ENCODE peak calls at places on chromosome 9, in eight cellular contexts. G is GM23338; Q is GM23248; A is cardiac muscle cell; P is naive thymus-derived CD4-positive, alpha-beta T cell; Y is tibial artery; B is CD4-positive, alpha-beta memory T cell; M is heart right ventricle. K is an unnamed sample.

GRCh38 chr9:132125944-132126720 is 35.7 kb upstream of the NTNG2 start:
- DNase-seq in P (no peak), M (no peak), G (no peak), Q (no peak), B (no peak), Y (no peak), A (no peak), K (no peak)

GRCh38 chr9:124242331-124243194 is 15.2 kb upstream of the NEK6 start:
- DNase-seq in Y (peak; percentile 64), A (peak; percentile 68), M (peak; percentile 55), P (no peak), Q (peak; percentile 74), B (no peak), G (peak; percentile 79), K (no peak)

GRCh38 chr9:109923826-109924225 is 143.8 kb downstream of the PALM2AKAP2 start:
- DNase-seq in M (no peak), B (no peak), Q (no peak), A (no peak), Y (no peak), P (no peak), G (no peak), K (no peak)

GRCh38 chr9:106287108-106287631 is 575.8 kb upstream of the ZNF462 start:
- DNase-seq in Q (no peak), A (peak; percentile 18), G (no peak), Y (no peak), P (no peak), M (no peak), B (no peak), K (no peak)

GRCh38 chr9:112921549-112921948 is 30.9 kb upstream of the SLC46A2 start:
- DNase-seq in B (no peak), M (no peak), P (no peak), A (peak; percentile 72), Q (peak; percentile 78), G (peak; percentile 69), Y (no peak), K (no peak)

GRCh38 chr9:95003694-95004451 is 277.4 kb downstream of the AOPEP start:
- DNase-seq in Q (peak; percentile 83), Y (peak; percentile 85), A (peak; percentile 61), G (peak; percentile 68), M (peak; percentile 69), B (peak; percentile 6), P (no peak), K (peak; percentile 56)

GRCh38 chr9:69178583-69179011 is 4.5 kb downstream of the TJP2 start:
- DNase-seq in P (no peak), G (no peak), B (peak; percentile 25), A (no peak), Y (no peak), Q (no peak), M (no peak), K (no peak)

GRCh38 chr9:27412081-27412480 is 112.0 kb upstream of the IFNK start:
- DNase-seq in B (no peak), M (no peak), Q (no peak), P (no peak), Y (no peak), A (no peak), G (no peak), K (no peak)

GRCh38 chr9:98081477-98082219 is 25.1 kb downstream of the NANS start:
- DNase-seq in G (no peak), Y (peak; percentile 60), M (no peak), Q (peak; percentile 80), A (no peak), P (no peak), B (no peak), K (no peak)

GRCh38 chr9:125513634-125514413 is 193.2 kb downstream of the MAPKAP1 start:
- DNase-seq in Q (peak; percentile 78), A (peak; percentile 68), Y (no peak), G (no peak), P (no peak), B (no peak), M (peak; percentile 19), K (peak; percentile 45)

GRCh38 chr9:75960561-75960960 is 70.1 kb downstream of the PCSK5 start:
- DNase-seq in M (no peak), P (no peak), G (no peak), A (no peak), B (no peak), Y (no peak), Q (no peak), K (no peak)

GRCh38 chr9:800561-800960 is 40.9 kb upstream of the DMRT1 start:
- DNase-seq in M (no peak), P (no peak), Q (no peak), A (peak; percentile 5), B (no peak), Y (no peak), G (no peak), K (no peak)

GRCh38 chr9:131624636-131625241 is 79.4 kb downstream of the PRRT1B start:
- DNase-seq in M (peak; percentile 63), Q (peak; percentile 38), P (no peak), A (no peak), G (no peak), B (no peak), Y (no peak), K (no peak)

GRCh38 chr9:106941901-106942300 is 78.9 kb downstream of the ZNF462 start:
- DNase-seq in Q (peak; percentile 9), Y (no peak), A (no peak), B (no peak), M (no peak), G (no peak), P (no peak), K (no peak)

GRCh38 chr9:126532019-126532462 is 81.7 kb upstream of the LMX1B start:
- DNase-seq in Q (no peak), M (peak; percentile 46), A (peak; percentile 54), G (no peak), Y (no peak), P (no peak), B (no peak), K (no peak)

GRCh38 chr9:121824651-121825480 is 173.4 kb downstream of the DAB2IP start:
- DNase-seq in Y (no peak), Q (peak; percentile 14), B (no peak), G (peak; percentile 48), M (no peak), P (no peak), A (peak; percentile 13), K (no peak)

GRCh38 chr9:90894956-90895687 is 93.5 kb downstream of the SYK start:
- DNase-seq in A (no peak), G (peak; percentile 49), Q (peak; percentile 38), M (no peak), Y (no peak), P (no peak), B (no peak), K (no peak)

DNA sequence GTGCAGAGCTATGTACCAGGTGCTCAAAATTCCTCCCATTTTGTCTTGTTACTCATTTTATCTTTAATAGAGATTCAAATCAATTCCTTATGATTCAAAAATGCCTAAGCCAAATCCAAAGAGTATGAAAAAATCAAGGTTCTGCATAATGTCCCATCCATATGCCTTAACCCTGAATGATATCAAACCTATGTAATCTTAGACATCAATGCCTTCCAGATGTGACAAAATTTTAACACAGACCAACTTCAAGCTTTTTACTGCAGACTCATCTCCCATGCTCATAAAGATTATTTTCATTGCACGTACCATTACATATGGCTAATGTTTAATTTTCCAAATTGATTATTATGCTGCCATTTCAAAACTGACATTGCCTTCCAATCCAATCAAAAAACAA is 122.4 kb downstream of the NFIB start:
- DNase-seq in Q (no peak), Y (no peak), B (no peak), P (no peak), G (no peak), M (no peak), A (no peak), K (no peak)
- H3K4me1 ChIP-seq in Q (no peaks in the 10 kb centered on the region), Y (no peaks in the 10 kb centered on the region), B (no peaks in the 10 kb centered on the region), P (no peaks in the 10 kb centered on the region), G (peaks cover 9% of the 10 kb centered on the region), M (peaks cover 55% of the 10 kb centered on the region), A (peaks cover 5% of the 10 kb centered on the region), K (no peaks in the 10 kb centered on the region)

GRCh38 chr9:22159590-22159989 is 150.5 kb upstream of the CDKN2B start:
- DNase-seq in A (no peak), Y (no peak), P (no peak), G (no peak), B (no peak), M (no peak), Q (no peak), K (no peak)
- H3K4me3 ChIP-seq in A (no peak overlapping the region), Y (no peak overlapping the region), P (no peak overlapping the region), G (no peak overlapping the region), B (no peak overlapping the region), M (no peak overlapping the region), Q (no peak overlapping the region), K (no peak overlapping the region)

DNA sequence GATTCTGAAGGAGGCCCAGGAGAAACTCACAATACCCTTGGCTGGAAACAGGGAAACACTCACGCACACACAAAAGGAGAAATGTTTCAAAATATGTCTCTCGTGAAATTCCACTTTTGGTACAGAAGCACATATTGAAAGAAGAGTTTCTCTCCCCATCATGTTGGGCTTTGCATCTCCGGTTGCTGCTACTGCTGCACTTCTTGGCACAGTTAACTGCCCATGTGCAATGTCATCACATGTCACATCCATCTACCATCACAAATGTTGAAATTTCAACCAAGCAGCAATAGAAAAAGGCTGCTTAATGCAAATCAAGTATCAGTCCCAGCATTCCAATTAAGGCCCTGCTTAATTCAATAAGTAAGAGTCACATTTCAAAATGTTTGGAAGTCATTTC is 72.1 kb downstream of the ABCA1 start:
- DNase-seq in P (no peak), Y (no peak), A (no peak), B (no peak), G (no peak), Q (no peak), M (no peak), K (no peak)
- H3K36me3 ChIP-seq in P (no peaks in the 10 kb centered on the region), Y (peaks cover 18% of the 10 kb centered on the region), A (peaks cover under 1% of the 10 kb centered on the region), B (no peaks in the 10 kb centered on the region), G (no peaks in the 10 kb centered on the region), Q (no peaks in the 10 kb centered on the region), M (peaks cover 68% of the 10 kb centered on the region), K (peaks cover 6% of the 10 kb centered on the region)

GRCh38 chr9:86573886-86574285 is 219.7 kb upstream of the TUT7 start:
- DNase-seq in P (no peak), G (no peak), Q (peak; percentile 74), A (no peak), Y (no peak), B (no peak), M (no peak), K (no peak)

GRCh38 chr9:86572904-86573303 is 218.7 kb upstream of the TUT7 start:
- DNase-seq in B (no peak), P (no peak), G (no peak), A (no peak), M (no peak), Q (no peak), Y (no peak), K (no peak)

GRCh38 chr9:86577420-86578333 is 223.5 kb upstream of the TUT7 start:
- DNase-seq in Q (no peak), M (no peak), P (no peak), A (no peak), Y (no peak), G (no peak), B (no peak), K (no peak)

GRCh38 chr9:86575825-86576488 is 221.7 kb upstream of the TUT7 start:
- DNase-seq in Q (no peak), M (peak; percentile 76), B (no peak), Y (no peak), G (no peak), A (no peak), P (no peak), K (no peak)

GRCh38 chr9:86575137-86575536 is 220.9 kb upstream of the TUT7 start:
- DNase-seq in Y (no peak), A (no peak), G (no peak), Q (no peak), P (no peak), B (no peak), M (no peak), K (no peak)
- H3K4me1 ChIP-seq in Y (peaks cover 4% of the 10 kb centered on the region), A (peaks cover 9% of the 10 kb centered on the region), G (no peaks in the 10 kb centered on the region), Q (peaks cover 7% of the 10 kb centered on the region), P (no peaks in the 10 kb centered on the region), B (no peaks in the 10 kb centered on the region), M (peaks cover 17% of the 10 kb centered on the region), K (no peaks in the 10 kb centered on the region)

GRCh38 chr9:74948897-74949296 is 3.8 kb downstream of the C9orf40 start:
- DNase-seq in Y (no peak), G (no peak), M (no peak), Q (no peak), P (no peak), A (no peak), B (no peak), K (no peak)
- H3K4me3 ChIP-seq in Y (no peak overlapping the region), G (no peak overlapping the region), M (no peak overlapping the region), Q (no peak overlapping the region), P (no peak overlapping the region), A (no peak overlapping the region), B (no peak overlapping the region), K (no peak overlapping the region)

K was measured in lung.